ENCODE peak calls at places on chromosomes 13 and 19, in ten cellular contexts. J, A, B, Z, C, K, M, Q, U and D are unnamed samples.

GRCh38 chr13:100108913-100109507 is 20.1 kb downstream of the PCCA start:
- DNase-seq in A (no peak), K (no peak), Z (no peak), Q (no peak), M (no peak), C (no peak), U (no peak), J (no peak), B (no peak), D (no peak)

GRCh38 chr13:98134901-98135300 is 8.0 kb upstream of the FARP1 start:
- DNase-seq in U (no peak), Q (no peak), C (no peak), J (no peak), A (no peak), Z (no peak), K (no peak), M (no peak), B (no peak), D (no peak)

GRCh38 chr13:87925006-87925405 is 253.8 kb downstream of the SLITRK5 start:
- DNase-seq in B (no peak), A (no peak), C (no peak), Z (no peak), J (no peak), Q (no peak), M (no peak), U (no peak), K (no peak), D (no peak)

GRCh38 chr13:42478531-42479156 is 95.3 kb upstream of the TNFSF11 start:
- DNase-seq in B (no peak), K (peak; percentile 73), Z (peak; percentile 62), M (no peak), Q (no peak), A (peak; percentile 55), U (no peak), J (no peak), C (no peak), D (no peak)

GRCh38 chr19:48353682-48354081 is 10.1 kb downstream of the TMEM143 start:
- DNase-seq in B (no peak), Q (no peak), M (no peak), K (no peak), A (no peak), C (no peak), J (no peak), Z (no peak), U (no peak), D (no peak)

GRCh38 chr13:69856331-69856730 is 251.3 kb upstream of the ATXN8OS start:
- DNase-seq in U (no peak), Z (peak; percentile 83), A (peak; percentile 50), C (no peak), M (no peak), J (no peak), Q (no peak), K (peak; percentile 86), B (no peak), D (no peak)

GRCh38 chr19:18855647-18856384 is 24.1 kb downstream of the UPF1 start:
- DNase-seq in J (no peak), C (no peak), K (no peak), U (no peak), A (no peak), Z (no peak), Q (no peak), M (no peak), B (no peak), D (no peak)

GRCh38 chr19:2602391-2603181 is 99.9 kb downstream of the GNG7 start:
- DNase-seq in A (peak; percentile 92), K (peak; percentile 95), Q (no peak), B (peak; percentile 74), J (peak; percentile 87), Z (peak; percentile 84), M (peak; percentile 88), U (peak; percentile 77), C (peak; percentile 95), D (peak; percentile 94)

GRCh38 chr13:35518337-35518736 is 41.8 kb upstream of the MAB21L1 start:
- DNase-seq in M (no peak), B (no peak), Q (no peak), A (no peak), Z (no peak), K (no peak), C (no peak), J (no peak), U (no peak), D (no peak)

GRCh38 chr13:104641309-104641708 is 1575.1 kb upstream of the SLC10A2 start:
- DNase-seq in J (no peak), C (no peak), Z (no peak), A (no peak), U (no peak), K (no peak), M (no peak), Q (no peak), B (no peak), D (no peak)

GRCh38 chr13:113802090-113802531 is 43.1 kb downstream of the TMEM255B start:
- DNase-seq in U (no peak), K (peak; percentile 89), M (peak; percentile 85), Z (peak; percentile 84), C (no peak), Q (no peak), A (peak; percentile 88), J (peak; percentile 76), B (no peak), D (peak; percentile 86)

GRCh38 chr13:98325724-98326123 is 148.7 kb upstream of the RNF113B start:
- DNase-seq in J (no peak), Z (no peak), B (no peak), U (no peak), M (peak; percentile 12), K (no peak), A (no peak), C (no peak), Q (no peak), D (no peak)

GRCh38 chr19:12723383-12723642 is 419 bp downstream of the TNPO2 start:
- DNase-seq in Q (no peak), J (no peak), A (peak; percentile 56), K (no peak), U (no peak), C (no peak), B (no peak), Z (peak; percentile 17), M (no peak), D (no peak)

DNA sequence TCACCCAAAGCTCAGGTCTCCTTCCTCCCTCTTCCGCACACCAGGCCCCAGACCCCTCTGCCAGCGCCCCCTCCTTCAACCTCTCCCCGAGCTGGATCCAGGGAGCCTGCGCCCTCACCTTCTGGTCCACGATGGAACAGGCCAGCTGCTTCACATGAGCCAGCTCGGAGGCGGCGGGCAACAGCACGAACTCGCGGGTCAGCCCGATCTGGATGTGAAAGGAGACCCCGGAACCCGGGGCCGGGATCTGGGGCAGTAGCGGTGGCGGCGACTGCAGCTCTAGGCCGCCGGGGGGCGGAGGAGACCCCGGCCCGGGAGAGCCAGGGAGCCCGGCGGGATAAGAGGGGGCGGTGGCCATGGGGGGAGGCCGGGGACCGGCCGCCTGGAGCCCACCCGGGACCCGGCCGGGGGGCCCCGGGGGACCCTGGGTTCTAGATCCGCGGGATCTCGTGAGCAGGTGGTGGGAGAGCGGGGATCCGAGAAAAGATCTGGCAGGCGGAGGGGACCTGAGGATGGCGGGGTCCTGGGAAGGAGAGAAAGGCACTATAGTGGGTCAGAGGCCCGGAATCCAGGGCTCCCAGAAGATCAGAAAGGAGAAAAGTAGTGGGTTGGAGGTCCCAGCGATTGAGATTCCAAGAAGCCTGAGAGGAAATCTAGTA is 772 bp downstream of the PRKD2 start:
- DNase-seq in C (no peak), B (peak; percentile 44), J (no peak), A (peak; percentile 82), Z (peak; percentile 75), K (peak; percentile 39), U (peak; percentile 39), M (peak; percentile 48), Q (no peak), D (peak; percentile 68)
- H3K4me1 ChIP-seq in C (no peaks in the 10 kb centered on the region), B (peaks cover 20% of the 10 kb centered on the region), J (peaks cover 18% of the 10 kb centered on the region), A (no peaks in the 10 kb centered on the region), Z (peaks cover 25% of the 10 kb centered on the region), K (no peaks in the 10 kb centered on the region), U (peaks cover 43% of the 10 kb centered on the region), M (no peaks in the 10 kb centered on the region), Q (peaks cover 29% of the 10 kb centered on the region), D (no peaks in the 10 kb centered on the region)

GRCh38 chr19:45075215-45076028 is 856 bp downstream of the ZNF296 start:
- DNase-seq in J (peak; percentile 84), C (peak; percentile 80), U (peak; percentile 88), Z (peak; percentile 88), B (peak; percentile 92), Q (no peak), M (peak; percentile 90), A (peak; percentile 88), K (peak; percentile 77), D (peak; percentile 78)
- H3K4me1 ChIP-seq in J (peaks cover 18% of the 10 kb centered on the region), C (no peaks in the 10 kb centered on the region), U (peaks cover 64% of the 10 kb centered on the region), Z (peaks cover 40% of the 10 kb centered on the region), B (peaks cover 7% of the 10 kb centered on the region), Q (peaks cover 31% of the 10 kb centered on the region), M (peaks cover 10% of the 10 kb centered on the region), A (peaks cover 10% of the 10 kb centered on the region), K (peaks cover 6% of the 10 kb centered on the region), D (peaks cover 3% of the 10 kb centered on the region)

GRCh38 chr19:44747739-44748425 is 626 bp upstream of the BCL3 start:
- DNase-seq in U (peak; percentile 69), Q (peak; percentile 55), Z (peak; percentile 71), M (peak; percentile 61), A (peak; percentile 80), J (peak; percentile 84), K (peak; percentile 79), C (peak; percentile 80), B (peak; percentile 84), D (peak; percentile 91)
- H3K4me1 ChIP-seq in U (peaks cover 79% of the 10 kb centered on the region), Q (peaks cover 40% of the 10 kb centered on the region), Z (peaks cover 5% of the 10 kb centered on the region), M (no peaks in the 10 kb centered on the region), A (no peaks in the 10 kb centered on the region), J (peaks cover 48% of the 10 kb centered on the region), K (peaks cover under 1% of the 10 kb centered on the region), C (no peaks in the 10 kb centered on the region), B (peaks cover 47% of the 10 kb centered on the region), D (peaks cover 24% of the 10 kb centered on the region)

GRCh38 chr13:33174980-33175379 is 110.6 kb downstream of the STARD13 start:
- DNase-seq in Z (no peak), K (no peak), U (no peak), A (no peak), C (no peak), B (no peak), M (no peak), J (no peak), Q (no peak), D (no peak)

GRCh38 chr13:33172400-33172799 is 113.2 kb downstream of the STARD13 start:
- DNase-seq in K (no peak), J (no peak), Z (no peak), A (no peak), U (no peak), C (no peak), M (no peak), B (no peak), Q (no peak), D (no peak)

GRCh38 chr13:33174491-33174890 is 111.1 kb downstream of the STARD13 start:
- DNase-seq in Z (no peak), U (no peak), A (no peak), B (no peak), C (no peak), M (no peak), Q (no peak), J (no peak), K (no peak), D (no peak)

GRCh38 chr13:33175991-33176390 is 109.6 kb downstream of the STARD13 start:
- DNase-seq in K (no peak), C (no peak), A (no peak), Z (no peak), M (no peak), Q (no peak), J (no peak), B (no peak), U (no peak), D (no peak)

DNA sequence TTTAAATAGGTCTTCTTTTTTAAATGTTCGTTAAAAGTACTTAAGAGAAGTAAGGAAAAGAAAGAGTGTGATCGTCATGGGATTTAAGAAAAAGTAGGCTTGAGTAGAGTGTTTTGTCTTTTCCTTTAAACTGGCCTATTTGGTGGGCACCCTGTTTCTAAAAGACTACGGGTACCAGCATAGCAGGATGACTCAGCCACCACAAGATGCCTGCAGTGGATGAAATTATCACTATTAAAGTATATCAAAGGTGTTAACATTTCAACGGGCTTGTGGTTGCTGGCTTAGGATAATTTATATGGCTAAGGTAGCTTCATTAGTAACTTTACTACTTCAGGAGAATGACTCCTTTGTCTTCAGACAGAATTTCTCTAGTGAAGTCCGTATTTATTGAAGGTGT is 112.6 kb downstream of the STARD13 start:
- DNase-seq in A (no peak), K (no peak), Z (no peak), C (no peak), J (no peak), M (no peak), Q (no peak), B (no peak), U (no peak), D (no peak)
- H3K4me1 ChIP-seq in A (no peaks in the 10 kb centered on the region), K (no peaks in the 10 kb centered on the region), Z (no peaks in the 10 kb centered on the region), C (no peaks in the 10 kb centered on the region), J (peaks cover 32% of the 10 kb centered on the region), M (no peaks in the 10 kb centered on the region), Q (no peaks in the 10 kb centered on the region), B (no peaks in the 10 kb centered on the region), U (peaks cover 30% of the 10 kb centered on the region), D (peaks cover 16% of the 10 kb centered on the region)